ENCODE peak calls at places on chromosomes 6 and 20, in six cellular contexts. Y is lower lobe of right lung; T is stimulated activated naive CD8-positive, alpha-beta T cell treated with anti-CD3 and anti-CD28 coated beads, Interleukin-15, Interleukin-2, amounts not matched to agents 100 U/mL and 50 U/mL, for 24 hours; O is GM12865; L is NCI-H2081; H is LHCN-M2. Z is an unnamed sample.

GRCh38 chr20:5691918-5692618 is 58.1 kb upstream of the SHLD1 start:
- DNase-seq in Y (no peak), T (peak), O (peak), L (peak), H (no peak), Z (no peak)

GRCh38 chr6:135236732-135237131 is 55.6 kb downstream of the MYB start:
- DNase-seq in Y (no peak), T (no peak), O (no peak), L (no peak), H (no peak), Z (no peak)

GRCh38 chr6:147707524-147707923 is 199.0 kb downstream of the SAMD5 start:
- DNase-seq in Y (no peak), T (no peak), O (no peak), L (no peak), H (no peak), Z (no peak)

GRCh38 chr6:3712827-3713226 is 38.7 kb downstream of the PXDC1 start:
- DNase-seq in Y (no peak), T (no peak), O (no peak), L (no peak), H (no peak), Z (no peak)

GRCh38 chr6:54681987-54682386 is 164.6 kb upstream of the FAM83B start:
- DNase-seq in Y (no peak), T (no peak), O (no peak), L (no peak), H (peak), Z (peak)

GRCh38 chr6:92274588-92274987 is 1144.8 kb downstream of the EPHA7 start:
- DNase-seq in Y (no peak), T (no peak), O (no peak), L (no peak), H (no peak), Z (no peak)

GRCh38 chr6:4853349-4853748 is 77.1 kb downstream of the CDYL start:
- DNase-seq in Y (no peak), T (no peak), O (no peak), L (no peak), H (no peak), Z (peak)

GRCh38 chr6:20540683-20541082 is 6.4 kb downstream of the CDKAL1 start:
- DNase-seq in Y (no peak), T (no peak), O (no peak), L (no peak), H (peak), Z (peak)

GRCh38 chr6:117484052-117484646 is 1.7 kb downstream of the DCBLD1 start:
- DNase-seq in Y (no peak), T (no peak), O (no peak), L (peak), H (no peak), Z (no peak)

GRCh38 chr20:36093025-36093803 is 61.3 kb upstream of the EPB41L1 start:
- DNase-seq in Y (peak), T (peak), O (peak), L (peak), H (no peak), Z (peak)

GRCh38 chr6:106693343-106693742 is 64.0 kb downstream of the QRSL1 start:
- DNase-seq in Y (no peak), T (no peak), O (no peak), L (no peak), H (peak), Z (no peak)

GRCh38 chr6:147048930-147049329 is 155.3 kb upstream of the STXBP5 start:
- DNase-seq in Y (no peak), T (no peak), O (no peak), L (no peak), H (no peak), Z (no peak)

GRCh38 chr20:3255728-3256127 is 16.7 kb upstream of the SLC4A11 start:
- DNase-seq in Y (no peak), T (no peak), O (no peak), L (no peak), H (no peak), Z (no peak)

GRCh38 chr20:51876511-51876910 is 74.2 kb upstream of the SALL4 start:
- DNase-seq in Y (no peak), T (no peak), O (no peak), L (no peak), H (no peak), Z (no peak)

GRCh38 chr6:85614780-85615179 is 21.1 kb upstream of the SNX14 start:
- DNase-seq in Y (no peak), T (no peak), O (no peak), L (no peak), H (no peak), Z (no peak)

GRCh38 chr6:157860505-157860991 is 37.5 kb downstream of the SNX9 start:
- DNase-seq in Y (no peak), T (no peak), O (no peak), L (no peak), H (no peak), Z (peak)

GRCh38 chr6:37624606-37625574 is 72.8 kb downstream of the MDGA1 start:
- DNase-seq in Y (peak), T (peak), O (no peak), L (peak), H (no peak), Z (peak)

GRCh38 chr6:150813319-150813992 is 52.0 kb upstream of the MTHFD1L start:
- DNase-seq in Y (no peak), T (peak), O (peak), L (no peak), H (peak), Z (peak)

GRCh38 chr6:84685983-84686584 is 78.3 kb downstream of the TBX18 start:
- DNase-seq in Y (no peak), T (peak), O (peak), L (peak), H (peak), Z (peak)

GRCh38 chr20:47230811-47231256 is 125.7 kb downstream of the ZMYND8 start:
- DNase-seq in Y (no peak), T (no peak), O (no peak), L (no peak), H (no peak), Z (no peak)

GRCh38 chr6:73339340-73339739 is 14.7 kb downstream of the DPPA5 start:
- DNase-seq in Y (no peak), T (no peak), O (no peak), L (no peak), H (peak), Z (peak)

GRCh38 chr6:53128842-53129241 is 19.8 kb downstream of the GCM1 start:
- DNase-seq in Y (no peak), T (no peak), O (no peak), L (no peak), H (peak), Z (no peak)

GRCh38 chr6:152189736-152190135 is 382.3 kb downstream of the ESR1 start:
- DNase-seq in Y (no peak), T (no peak), O (no peak), L (no peak), H (peak), Z (peak)

Z was measured in PC-3.